ENCODE peak calls at places on chromosome 7, in four cellular contexts. Y is endothelial cell, B is H54, L is HFF-Myc. E is an unnamed sample.

GRCh38 chr7:112201421-112201820 is 4.8 kb downstream of the DOCK4 start:
- DNase-seq in Y (no peak), B (no peak), L (peak), E (peak)

GRCh38 chr7:108000875-108001758 is 1.8 kb downstream of the LAMB1 start:
- DNase-seq in Y (peak), B (no peak), L (no peak), E (no peak)

GRCh38 chr7:35038340-35038738 is 1.1 kb upstream of the DPY19L1 start:
- DNase-seq in Y (no peak), B (no peak), L (no peak), E (no peak)

GRCh38 chr7:76292206-76292573 is 10.3 kb upstream of the HSPB1 start:
- DNase-seq in Y (no peak), B (no peak), L (no peak), E (no peak)

GRCh38 chr7:21108182-21108581 is 319.7 kb upstream of the SP4 start:
- DNase-seq in Y (no peak), B (no peak), L (no peak), E (no peak)

GRCh38 chr7:129670636-129671035 is 59.1 kb downstream of the NRF1 start:
- DNase-seq in Y (no peak), B (no peak), L (no peak), E (no peak)

GRCh38 chr7:16978358-16979244 is 96.8 kb upstream of the AGR3 start:
- DNase-seq in Y (no peak), B (peak), L (peak), E (peak)

GRCh38 chr7:105766421-105767191 is 109.8 kb downstream of the ATXN7L1 start:
- DNase-seq in Y (no peak), B (no peak), L (no peak), E (no peak)

GRCh38 chr7:138233189-138233588 is 156.9 kb downstream of the AKR1D1 start:
- DNase-seq in Y (no peak), B (no peak), L (no peak), E (no peak)

GRCh38 chr7:151566897-151567320 is 47.2 kb upstream of the RHEB start:
- DNase-seq in Y (no peak), B (no peak), L (no peak), E (no peak)

GRCh38 chr7:65966167-65966566 is 15.8 kb downstream of the GUSB start:
- DNase-seq in Y (no peak), B (no peak), L (no peak), E (no peak)